ENCODE peak calls at places on chromosomes 16 and 17, in eight cellular contexts. I, H, C, D, A, Q, U and T are unnamed samples.

GRCh38 chr17:82160081-82160480 is 52.6 kb downstream of the CCDC57 start:
- DNase-seq in A (peak), I (no peak), D (no peak), C (no peak), H (no peak), Q (peak), U (no peak), T (no peak)

GRCh38 chr16:66886346-66886745 is 6.0 kb downstream of the PDP2 start:
- DNase-seq in H (no peak), A (peak), Q (no peak), I (no peak), U (no peak), C (peak), D (peak), T (no peak)

GRCh38 chr16:53952215-53953208 is 248.6 kb downstream of the FTO start:
- DNase-seq in C (no peak), A (peak), I (no peak), U (no peak), H (no peak), Q (peak), D (no peak), T (no peak)

GRCh38 chr16:50591800-50592771 is 43.9 kb downstream of the NKD1 start:
- DNase-seq in I (peak), H (no peak), D (no peak), A (no peak), Q (no peak), U (no peak), C (no peak), T (no peak)

GRCh38 chr17:27939489-27940465 is 46.6 kb upstream of the LYRM9 start:
- DNase-seq in Q (no peak), U (no peak), C (no peak), H (no peak), I (no peak), D (no peak), A (no peak), T (no peak)

GRCh38 chr16:56617212-56618085 is 8.1 kb upstream of the MT1E start:
- DNase-seq in Q (peak), I (peak), D (peak), C (no peak), U (peak), A (peak), H (no peak), T (no peak)

GRCh38 chr16:1592446-1592845 is 19.4 kb downstream of the IFT140 start:
- DNase-seq in C (no peak), Q (no peak), I (no peak), D (no peak), A (no peak), U (no peak), H (no peak), T (no peak)

GRCh38 chr17:55513885-55514590 is 2.8 kb upstream of the SMIM36 start:
- DNase-seq in C (peak), Q (peak), A (peak), U (peak), I (peak), H (peak), D (peak), T (peak)

GRCh38 chr17:67801626-67802175 is 23.6 kb upstream of the BPTF start:
- DNase-seq in A (no peak), I (no peak), H (no peak), Q (no peak), U (no peak), C (no peak), D (no peak), T (no peak)

GRCh38 chr17:13204607-13205237 is 186.9 kb upstream of the ELAC2 start:
- DNase-seq in C (no peak), Q (no peak), I (no peak), H (peak), A (no peak), D (peak), U (no peak), T (no peak)

GRCh38 chr17:1829189-1829578 is 518 bp downstream of the SMYD4 start:
- DNase-seq in A (no peak), D (no peak), C (no peak), H (no peak), U (peak), Q (peak), I (peak), T (no peak)

GRCh38 chr17:13085578-13085977 is 67.8 kb upstream of the ELAC2 start:
- DNase-seq in A (no peak), C (no peak), I (no peak), U (no peak), Q (no peak), H (no peak), D (no peak), T (no peak)

GRCh38 chr17:82528484-82529265 is 9.1 kb downstream of the FOXK2 start:
- DNase-seq in H (no peak), C (no peak), Q (peak), U (no peak), I (peak), D (peak), A (peak), T (peak)

GRCh38 chr17:31654936-31655335 is 204.1 kb downstream of the COPRS start:
- DNase-seq in A (peak), U (no peak), D (no peak), I (no peak), C (no peak), Q (no peak), H (no peak), T (no peak)

GRCh38 chr16:84535408-84535807 is 30.9 kb upstream of the MEAK7 start:
- DNase-seq in U (no peak), D (no peak), H (no peak), A (no peak), I (no peak), Q (no peak), C (no peak), T (no peak)

GRCh38 chr17:74800531-74800930 is 24.4 kb upstream of the NAT9 start:
- DNase-seq in D (no peak), U (no peak), I (no peak), Q (no peak), A (no peak), H (no peak), C (no peak), T (no peak)

GRCh38 chr17:57953219-57953618 is 2.0 kb downstream of the CUEDC1 start:
- DNase-seq in U (no peak), C (no peak), D (no peak), H (no peak), Q (no peak), A (no peak), I (no peak), T (no peak)

GRCh38 chr17:37518816-37519215 is 29.1 kb downstream of the DUSP14 start:
- DNase-seq in I (peak), H (no peak), D (peak), U (no peak), Q (no peak), A (no peak), C (no peak), T (no peak)

GRCh38 chr17:18319604-18320256 is 4.6 kb downstream of the SMCR8 start:
- DNase-seq in C (peak), Q (peak), I (peak), D (peak), H (no peak), A (peak), U (no peak), T (peak)

GRCh38 chr17:17126131-17127110 is 79.7 kb downstream of the PLD6 start:
- DNase-seq in H (no peak), I (no peak), A (no peak), C (no peak), D (no peak), U (no peak), Q (no peak), T (no peak)

GRCh38 chr17:7296189-7296861 is 1.9 kb upstream of the YBX2 start:
- DNase-seq in D (peak), U (peak), H (no peak), C (no peak), Q (peak), A (peak), I (peak), T (peak)

GRCh38 chr17:54662978-54663876 is 237.4 kb upstream of the TOM1L1 start:
- DNase-seq in U (no peak), I (no peak), D (no peak), C (no peak), H (no peak), A (no peak), Q (no peak), T (no peak)

GRCh38 chr16:20410153-20410723 is 904 bp downstream of the ACSM5 start:
- DNase-seq in Q (no peak), D (no peak), U (no peak), A (no peak), C (no peak), I (peak), H (no peak), T (no peak)

GRCh38 chr17:901964-902363 is 77.6 kb downstream of the NXN start:
- DNase-seq in C (no peak), H (no peak), U (no peak), A (peak), D (no peak), I (no peak), Q (no peak), T (no peak)

GRCh38 chr17:50630524-50631194 is 4.0 kb upstream of the ABCC3 start:
- DNase-seq in A (no peak), Q (no peak), D (no peak), U (peak), I (peak), C (no peak), H (no peak), T (peak)